ENCODE peak calls at places on chromosomes 5 and 9, in ten cellular contexts. One of them, this sample, is unnamed.

GRCh38 chr5:57066921-57067914 is 106.6 kb upstream of the GPBP1 start:
- DNase-seq in AG10803: no peak
- DNase-seq in tibial nerve: no peak
- DNase-seq in omental fat pad: no peak
- DNase-seq in body of pancreas: no peak
- DNase-seq in HFF-Myc: peak; percentile 72
- DNase-seq in GM13977: no peak
- DNase-seq in coronary artery: no peak
- DNase-seq in A549: no peak
- DNase-seq in nephron progenitor cell: no peak
- DNase-seq in this sample: no peak

GRCh38 chr5:149672701-149673455 is 57.2 kb upstream of the PPARGC1B start:
- DNase-seq in AG10803: no peak
- DNase-seq in tibial nerve: no peak
- DNase-seq in omental fat pad: no peak
- DNase-seq in body of pancreas: no peak
- DNase-seq in HFF-Myc: no peak
- DNase-seq in GM13977: no peak
- DNase-seq in coronary artery: no peak
- DNase-seq in A549: no peak
- DNase-seq in nephron progenitor cell: no peak
- DNase-seq in this sample: no peak

GRCh38 chr5:28374492-28374934 is 1336.1 kb upstream of the CDH9 start:
- DNase-seq in AG10803: no peak
- DNase-seq in tibial nerve: no peak
- DNase-seq in omental fat pad: no peak
- DNase-seq in body of pancreas: no peak
- DNase-seq in HFF-Myc: no peak
- DNase-seq in GM13977: no peak
- DNase-seq in coronary artery: no peak
- DNase-seq in A549: peak; percentile 6
- DNase-seq in nephron progenitor cell: no peak
- DNase-seq in this sample: no peak

GRCh38 chr9:107309271-107309670 is 26.2 kb downstream of the RAD23B start:
- DNase-seq in AG10803: no peak
- DNase-seq in tibial nerve: no peak
- DNase-seq in omental fat pad: no peak
- DNase-seq in body of pancreas: no peak
- DNase-seq in HFF-Myc: no peak
- DNase-seq in GM13977: no peak
- DNase-seq in coronary artery: no peak
- DNase-seq in A549: no peak
- DNase-seq in nephron progenitor cell: no peak
- DNase-seq in this sample: no peak

GRCh38 chr9:78940121-78940855 is 631.5 kb upstream of the TLE4 start:
- DNase-seq in AG10803: peak; percentile 62
- DNase-seq in tibial nerve: no peak
- DNase-seq in omental fat pad: no peak
- DNase-seq in body of pancreas: no peak
- DNase-seq in HFF-Myc: no peak
- DNase-seq in GM13977: no peak
- DNase-seq in coronary artery: no peak
- DNase-seq in A549: no peak
- DNase-seq in nephron progenitor cell: no peak
- DNase-seq in this sample: no peak

GRCh38 chr9:35798658-35799366 is 7.4 kb downstream of the NPR2 start:
- DNase-seq in AG10803: peak; percentile 42
- DNase-seq in tibial nerve: no peak
- DNase-seq in omental fat pad: no peak
- DNase-seq in body of pancreas: no peak
- DNase-seq in HFF-Myc: no peak
- DNase-seq in GM13977: no peak
- DNase-seq in coronary artery: peak; percentile 57
- DNase-seq in A549: no peak
- DNase-seq in nephron progenitor cell: no peak
- DNase-seq in this sample: peak; percentile 59

GRCh38 chr9:107940622-107941021 is 451.1 kb upstream of the KLF4 start:
- DNase-seq in AG10803: peak; percentile 31
- DNase-seq in tibial nerve: no peak
- DNase-seq in omental fat pad: no peak
- DNase-seq in body of pancreas: no peak
- DNase-seq in HFF-Myc: no peak
- DNase-seq in GM13977: no peak
- DNase-seq in coronary artery: no peak
- DNase-seq in A549: no peak
- DNase-seq in nephron progenitor cell: no peak
- DNase-seq in this sample: no peak

GRCh38 chr9:107481035-107481434 is 8.5 kb downstream of the KLF4 start:
- DNase-seq in AG10803: no peak
- DNase-seq in tibial nerve: no peak
- DNase-seq in omental fat pad: no peak
- DNase-seq in body of pancreas: no peak
- DNase-seq in HFF-Myc: no peak
- DNase-seq in GM13977: no peak
- DNase-seq in coronary artery: no peak
- DNase-seq in A549: peak; percentile 32
- DNase-seq in nephron progenitor cell: no peak
- DNase-seq in this sample: no peak

GRCh38 chr5:84248013-84248412 is 136.7 kb downstream of the EDIL3 start:
- DNase-seq in AG10803: no peak
- DNase-seq in tibial nerve: no peak
- DNase-seq in omental fat pad: no peak
- DNase-seq in body of pancreas: no peak
- DNase-seq in HFF-Myc: no peak
- DNase-seq in GM13977: no peak
- DNase-seq in coronary artery: no peak
- DNase-seq in A549: no peak
- DNase-seq in nephron progenitor cell: no peak
- DNase-seq in this sample: no peak

GRCh38 chr5:77266291-77266690 is 55.8 kb downstream of the PDE8B start:
- DNase-seq in AG10803: peak; percentile 51
- DNase-seq in tibial nerve: no peak
- DNase-seq in omental fat pad: no peak
- DNase-seq in body of pancreas: no peak
- DNase-seq in HFF-Myc: peak; percentile 27
- DNase-seq in GM13977: no peak
- DNase-seq in coronary artery: no peak
- DNase-seq in A549: no peak
- DNase-seq in nephron progenitor cell: no peak
- DNase-seq in this sample: no peak

GRCh38 chr5:45037927-45038326 is 229.2 kb downstream of the MRPS30 start:
- DNase-seq in AG10803: no peak
- DNase-seq in tibial nerve: no peak
- DNase-seq in omental fat pad: no peak
- DNase-seq in body of pancreas: no peak
- DNase-seq in HFF-Myc: no peak
- DNase-seq in GM13977: no peak
- DNase-seq in coronary artery: no peak
- DNase-seq in A549: no peak
- DNase-seq in nephron progenitor cell: no peak
- DNase-seq in this sample: no peak

GRCh38 chr5:45035991-45036390 is 227.2 kb downstream of the MRPS30 start:
- DNase-seq in AG10803: no peak
- DNase-seq in tibial nerve: no peak
- DNase-seq in omental fat pad: no peak
- DNase-seq in body of pancreas: no peak
- DNase-seq in HFF-Myc: no peak
- DNase-seq in GM13977: no peak
- DNase-seq in coronary artery: no peak
- DNase-seq in A549: no peak
- DNase-seq in nephron progenitor cell: no peak
- DNase-seq in this sample: no peak

GRCh38 chr5:45042283-45042682 is 233.5 kb downstream of the MRPS30 start:
- DNase-seq in AG10803: no peak
- DNase-seq in tibial nerve: no peak
- DNase-seq in omental fat pad: no peak
- DNase-seq in body of pancreas: no peak
- DNase-seq in HFF-Myc: no peak
- DNase-seq in GM13977: no peak
- DNase-seq in coronary artery: no peak
- DNase-seq in A549: no peak
- DNase-seq in nephron progenitor cell: no peak
- DNase-seq in this sample: no peak

DNA sequence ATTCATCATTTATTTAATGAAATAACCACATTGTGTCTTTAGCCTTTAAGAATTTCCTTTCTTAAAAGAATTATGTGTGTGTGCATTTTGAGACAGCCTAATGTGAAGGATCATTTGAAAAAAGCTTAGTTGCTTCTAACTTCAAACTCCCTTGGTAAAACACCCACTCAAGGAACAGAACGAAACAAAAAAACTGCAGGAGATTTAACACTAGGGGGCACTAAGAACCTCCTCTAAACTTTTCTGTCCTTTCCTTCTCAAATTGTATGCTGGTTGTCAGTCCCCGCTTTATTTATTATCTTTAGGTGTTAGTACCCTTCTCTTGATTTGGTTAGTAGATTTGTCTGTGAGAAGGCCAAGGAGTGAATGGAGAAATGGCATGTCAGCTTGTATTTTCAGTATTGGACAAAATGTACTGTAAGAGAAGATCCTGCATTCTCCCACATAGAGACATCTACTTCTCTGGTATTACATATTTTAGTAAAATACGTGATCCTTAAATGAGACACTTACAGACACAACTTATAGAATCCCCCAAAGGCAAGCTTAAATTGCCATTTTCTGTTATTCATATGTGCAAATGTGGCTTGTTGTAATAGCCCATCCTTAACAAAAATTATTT is 229.7 kb downstream of the MRPS30 start:
- DNase-seq in AG10803: peak; percentile 29
- DNase-seq in tibial nerve: no peak
- DNase-seq in omental fat pad: no peak
- DNase-seq in body of pancreas: no peak
- DNase-seq in HFF-Myc: no peak
- DNase-seq in GM13977: peak; percentile 27
- DNase-seq in coronary artery: no peak
- DNase-seq in A549: peak; percentile 3
- DNase-seq in nephron progenitor cell: peak; percentile 4
- DNase-seq in this sample: no peak
- TF ChIP-seq CTCF in AG10803: peak; percentile 67
- TF ChIP-seq CTCF in tibial nerve: peak; percentile 46
- TF ChIP-seq CTCF in omental fat pad: no peak
- TF ChIP-seq CTCF in body of pancreas: no peak
- TF ChIP-seq CTCF in HFF-Myc: peak; percentile 41
- TF ChIP-seq CTCF in GM13977: peak; percentile 61
- TF ChIP-seq CTCF in coronary artery: no peak
- TF ChIP-seq CTCF in A549: peak; percentile 48
- TF ChIP-seq CTCF in nephron progenitor cell: peak; percentile 64
- TF ChIP-seq CTCF in this sample: peak; percentile 55

DNA sequence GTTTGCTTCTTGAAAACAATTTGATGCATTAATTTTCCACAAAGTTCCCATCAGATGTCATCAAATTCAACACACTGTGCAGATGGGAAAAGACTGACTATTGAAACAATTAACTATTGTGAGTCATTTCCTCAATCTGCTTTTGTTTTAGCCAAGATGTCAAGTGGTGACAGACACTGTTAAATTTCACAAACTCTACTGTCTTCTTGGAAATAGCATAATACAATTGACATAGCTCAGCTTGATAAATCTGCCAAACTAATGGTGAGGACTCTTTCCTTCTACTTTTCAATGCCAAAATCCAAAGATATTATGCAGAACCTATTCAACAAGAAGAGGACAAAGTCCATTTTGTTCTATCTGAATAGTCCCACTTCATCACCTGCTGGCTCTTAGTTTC is 242.3 kb downstream of the CAAP1 start:
- DNase-seq in AG10803: no peak
- DNase-seq in tibial nerve: no peak
- DNase-seq in omental fat pad: no peak
- DNase-seq in body of pancreas: no peak
- DNase-seq in HFF-Myc: no peak
- DNase-seq in GM13977: no peak
- DNase-seq in coronary artery: no peak
- DNase-seq in A549: no peak
- DNase-seq in nephron progenitor cell: no peak
- DNase-seq in this sample: no peak
- TF ChIP-seq CTCF in AG10803: no peak
- TF ChIP-seq CTCF in tibial nerve: no peak
- TF ChIP-seq CTCF in omental fat pad: no peak
- TF ChIP-seq CTCF in body of pancreas: no peak
- TF ChIP-seq CTCF in HFF-Myc: no peak
- TF ChIP-seq CTCF in GM13977: no peak
- TF ChIP-seq CTCF in coronary artery: no peak
- TF ChIP-seq CTCF in A549: no peak
- TF ChIP-seq CTCF in nephron progenitor cell: no peak
- TF ChIP-seq CTCF in this sample: no peak

DNA sequence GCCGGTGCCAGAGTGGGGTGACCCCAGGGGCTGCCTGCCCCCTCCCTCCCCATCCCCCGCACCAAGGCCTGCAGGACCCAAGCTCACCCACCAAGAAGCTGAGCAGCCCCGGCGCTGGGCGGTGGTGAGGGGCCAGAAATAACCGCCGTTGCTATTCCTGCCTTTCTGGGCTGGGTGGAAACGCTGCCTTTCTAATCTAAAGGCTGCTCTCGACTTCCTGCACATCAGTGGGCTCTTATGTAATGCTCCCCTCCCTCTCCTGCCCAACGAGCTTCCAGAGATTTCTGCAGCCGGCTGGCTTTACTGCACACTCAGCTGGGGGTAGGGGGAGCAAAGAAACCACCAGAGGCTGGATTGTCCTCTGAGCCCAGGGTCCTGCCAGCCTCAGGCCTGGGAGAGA is 6.9 kb upstream of the EGR1 start:
- DNase-seq in AG10803: no peak
- DNase-seq in tibial nerve: no peak
- DNase-seq in omental fat pad: no peak
- DNase-seq in body of pancreas: no peak
- DNase-seq in HFF-Myc: no peak
- DNase-seq in GM13977: no peak
- DNase-seq in coronary artery: no peak
- DNase-seq in A549: no peak
- DNase-seq in nephron progenitor cell: no peak
- DNase-seq in this sample: no peak
- TF ChIP-seq CTCF in AG10803: no peak
- TF ChIP-seq CTCF in tibial nerve: no peak
- TF ChIP-seq CTCF in omental fat pad: no peak
- TF ChIP-seq CTCF in body of pancreas: no peak
- TF ChIP-seq CTCF in HFF-Myc: no peak
- TF ChIP-seq CTCF in GM13977: no peak
- TF ChIP-seq CTCF in coronary artery: no peak
- TF ChIP-seq CTCF in A549: no peak
- TF ChIP-seq CTCF in nephron progenitor cell: no peak
- TF ChIP-seq CTCF in this sample: no peak

DNA sequence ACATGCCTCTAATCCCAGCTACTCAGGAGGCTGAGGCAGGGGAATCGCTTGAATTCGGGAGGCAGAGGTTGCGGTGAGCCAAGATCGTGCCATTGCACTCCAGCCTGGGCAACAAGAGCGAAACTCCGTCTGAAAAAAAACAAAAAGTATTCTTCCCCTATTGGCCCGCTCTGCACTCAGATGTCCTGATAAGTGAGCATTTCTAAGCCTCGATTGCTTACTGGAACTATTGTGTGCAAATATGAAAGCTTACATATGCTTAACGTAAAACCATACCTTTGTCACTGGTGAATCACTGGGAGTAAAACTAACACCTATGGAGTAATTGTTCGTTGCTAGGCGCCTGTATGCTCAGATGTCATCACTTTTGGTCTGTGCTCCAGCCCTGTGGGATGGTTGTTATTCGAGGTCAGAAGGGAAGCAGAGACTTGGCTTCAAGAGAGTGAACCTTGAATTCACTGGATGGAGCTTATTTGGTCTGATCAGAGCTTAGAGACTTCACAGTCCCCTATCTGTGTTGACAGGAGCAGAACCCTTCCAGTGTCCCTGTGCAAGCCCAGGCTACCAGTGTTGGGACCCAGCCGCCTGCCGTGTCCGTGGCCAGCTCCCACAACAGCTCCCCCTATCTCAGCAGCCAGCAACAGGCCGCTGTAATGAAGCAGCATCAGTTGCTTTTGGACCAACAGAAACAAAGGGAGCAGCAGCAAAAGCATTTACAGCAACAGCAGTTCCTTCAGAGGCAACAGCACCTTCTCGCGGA is 25.3 kb upstream of the LTC4S start:
- DNase-seq in AG10803: no peak
- DNase-seq in tibial nerve: no peak
- DNase-seq in omental fat pad: no peak
- DNase-seq in body of pancreas: no peak
- DNase-seq in HFF-Myc: no peak
- DNase-seq in GM13977: no peak
- DNase-seq in coronary artery: no peak
- DNase-seq in A549: no peak
- DNase-seq in nephron progenitor cell: no peak
- DNase-seq in this sample: no peak
- TF ChIP-seq CTCF in AG10803: no peak
- TF ChIP-seq CTCF in tibial nerve: no peak
- TF ChIP-seq CTCF in omental fat pad: no peak
- TF ChIP-seq CTCF in body of pancreas: no peak
- TF ChIP-seq CTCF in HFF-Myc: peak; percentile 15
- TF ChIP-seq CTCF in GM13977: peak; percentile 3
- TF ChIP-seq CTCF in coronary artery: no peak
- TF ChIP-seq CTCF in A549: peak; percentile 9
- TF ChIP-seq CTCF in nephron progenitor cell: no peak
- TF ChIP-seq CTCF in this sample: no peak